ENCODE peak calls at places on chromosomes 12 and 14, in eight cellular contexts. G, U, X, J, L, R, B and D are unnamed samples.

GRCh38 chr14:31926123-31926522 is 151.0 kb upstream of the ARHGAP5 start:
- DNase-seq in U (no peak), R (peak; percentile 55), B (peak; percentile 76), L (peak; percentile 40), G (peak; percentile 43), X (peak; percentile 34), J (peak; percentile 64), D (peak; percentile 20)

GRCh38 chr14:105940534-105941225 is 414.3 kb downstream of the TMEM121 start:
- DNase-seq in J (no peak), U (no peak), G (no peak), R (no peak), B (no peak), L (no peak), X (no peak), D (no peak)

GRCh38 chr12:49482095-49483051 is 56.5 kb upstream of the KCNH3 start:
- DNase-seq in B (peak; percentile 59), U (no peak), X (no peak), R (peak; percentile 69), L (no peak), J (peak; percentile 45), G (peak; percentile 18), D (no peak)

GRCh38 chr12:5094550-5094949 is 50.9 kb downstream of the KCNA5 start:
- DNase-seq in L (no peak), U (no peak), R (no peak), J (no peak), B (peak; percentile 28), G (no peak), X (no peak), D (no peak)

GRCh38 chr14:26163761-26164160 is 434.1 kb downstream of the NOVA1 start:
- DNase-seq in L (no peak), J (peak; percentile 43), G (peak; percentile 5), X (no peak), B (peak; percentile 67), U (peak; percentile 7), R (peak; percentile 4), D (no peak)

GRCh38 chr12:50192908-50193307 is 25.7 kb upstream of the CERS5 start:
- DNase-seq in R (peak; percentile 50), X (no peak), B (peak; percentile 64), U (no peak), L (no peak), J (peak; percentile 58), G (no peak), D (no peak)

GRCh38 chr12:27305673-27306504 is 26.7 kb upstream of the BMAL2 start:
- DNase-seq in B (peak; percentile 68), L (no peak), U (no peak), J (peak; percentile 84), R (peak; percentile 34), G (peak; percentile 10), X (peak; percentile 4), D (no peak)

GRCh38 chr14:96586056-96586455 is 83.9 kb downstream of the PAPOLA start:
- DNase-seq in B (no peak), X (no peak), J (no peak), G (no peak), U (no peak), R (no peak), L (no peak), D (no peak)

GRCh38 chr12:2179953-2180736 is 127.4 kb downstream of the CACNA1C start:
- DNase-seq in R (peak; percentile 84), U (no peak), G (no peak), X (peak; percentile 85), B (peak; percentile 99), J (peak; percentile 76), L (no peak), D (no peak)

GRCh38 chr12:128794661-128795529 is 28.9 kb downstream of the SLC15A4 start:
- DNase-seq in J (no peak), B (no peak), R (no peak), L (no peak), G (no peak), X (no peak), U (no peak), D (no peak)

GRCh38 chr12:45034861-45035265 is 16.0 kb downstream of the DBX2 start:
- DNase-seq in L (no peak), R (no peak), G (no peak), J (no peak), X (no peak), B (no peak), U (no peak), D (no peak)

GRCh38 chr14:64503184-64503433 is 529 bp downstream of the ZBTB25 start:
- DNase-seq in X (no peak), R (no peak), L (no peak), G (no peak), J (no peak), U (no peak), B (peak; percentile 59), D (no peak)

GRCh38 chr14:103315368-103315911 is 18.6 kb upstream of the EIF5 start:
- DNase-seq in J (no peak), B (peak; percentile 92), X (no peak), G (no peak), R (no peak), U (no peak), L (no peak), D (no peak)

GRCh38 chr12:90099288-90099687 is 390.6 kb upstream of the ATP2B1 start:
- DNase-seq in X (peak; percentile 23), U (no peak), B (peak; percentile 59), G (no peak), J (peak; percentile 77), R (peak; percentile 37), L (no peak), D (no peak)

GRCh38 chr14:106286697-106287290 is 760.4 kb downstream of the TMEM121 start:
- DNase-seq in U (no peak), L (no peak), G (no peak), J (no peak), X (no peak), B (no peak), R (peak; percentile 45), D (no peak)

GRCh38 chr14:105857816-105858675 is 331.7 kb downstream of the TMEM121 start:
- DNase-seq in G (no peak), R (no peak), L (peak; percentile 69), X (no peak), U (no peak), J (no peak), B (no peak), D (peak; percentile 49)

GRCh38 chr14:100765296-100765695 is 38.6 kb downstream of the DLK1 start:
- DNase-seq in X (no peak), U (no peak), J (no peak), B (no peak), L (no peak), R (no peak), G (no peak), D (no peak)

GRCh38 chr12:16245199-16245598 is 32.3 kb downstream of the SLC15A5 start:
- DNase-seq in G (no peak), U (no peak), L (no peak), J (no peak), B (no peak), X (no peak), R (no peak), D (no peak)

GRCh38 chr12:55220725-55221124 is at the start of gene OR10A7:
- DNase-seq in G (no peak), U (no peak), L (no peak), X (no peak), B (no peak), J (no peak), R (no peak), D (no peak)

GRCh38 chr14:96660135-96660534 is 137.0 kb upstream of the VRK1 start:
- DNase-seq in R (no peak), G (no peak), L (no peak), B (no peak), U (no peak), J (no peak), X (no peak), D (no peak)

GRCh38 chr12:53345486-53346195 is 9.5 kb upstream of the SP7 start:
- DNase-seq in U (no peak), J (no peak), B (peak; percentile 72), R (no peak), G (no peak), X (no peak), L (no peak), D (no peak)

GRCh38 chr12:93530358-93530757 is 42.1 kb upstream of the SOCS2 start:
- DNase-seq in J (no peak), B (no peak), U (peak; percentile 27), X (no peak), R (no peak), L (no peak), G (no peak), D (no peak)